ENCODE peak calls at places on chromosomes 7 and 10, in nine cellular contexts. One of them, this sample, is unnamed.

GRCh38 chr10:70733051-70733450 is 52.1 kb downstream of the TBATA start:
- DNase-seq in DMS153: no peak
- DNase-seq in GM23338: no peak
- DNase-seq in T47D: no peak
- DNase-seq in GM12891: no peak
- DNase-seq in T-helper 2 cell: no peak
- DNase-seq in gastrocnemius medialis: no peak
- DNase-seq in AG08396: peak
- DNase-seq in psoas muscle: no peak
- DNase-seq in this sample: no peak

GRCh38 chr10:6328708-6329423 is 126.1 kb downstream of the PFKFB3 start:
- DNase-seq in GM12891: no peak
- DNase-seq in DMS153: no peak
- DNase-seq in T-helper 2 cell: no peak
- DNase-seq in psoas muscle: peak
- DNase-seq in gastrocnemius medialis: peak
- DNase-seq in T47D: no peak
- DNase-seq in GM23338: no peak
- DNase-seq in AG08396: no peak
- DNase-seq in this sample: no peak

GRCh38 chr10:14374745-14375445 is 44.2 kb upstream of the FRMD4A start:
- DNase-seq in T47D: no peak
- DNase-seq in DMS153: no peak
- DNase-seq in gastrocnemius medialis: no peak
- DNase-seq in AG08396: no peak
- DNase-seq in T-helper 2 cell: no peak
- DNase-seq in GM23338: no peak
- DNase-seq in GM12891: no peak
- DNase-seq in psoas muscle: no peak
- DNase-seq in this sample: no peak

GRCh38 chr7:131735151-131735550 is 178.7 kb upstream of the PODXL start:
- DNase-seq in AG08396: no peak
- DNase-seq in DMS153: no peak
- DNase-seq in T-helper 2 cell: no peak
- DNase-seq in GM12891: no peak
- DNase-seq in T47D: no peak
- DNase-seq in gastrocnemius medialis: no peak
- DNase-seq in psoas muscle: no peak
- DNase-seq in GM23338: no peak
- DNase-seq in this sample: no peak

GRCh38 chr10:125136087-125136486 is 24.3 kb downstream of the CTBP2 start:
- DNase-seq in GM12891: no peak
- DNase-seq in GM23338: no peak
- DNase-seq in T47D: no peak
- DNase-seq in gastrocnemius medialis: peak
- DNase-seq in psoas muscle: no peak
- DNase-seq in T-helper 2 cell: no peak
- DNase-seq in DMS153: no peak
- DNase-seq in AG08396: no peak
- DNase-seq in this sample: no peak

GRCh38 chr10:43120948-43121290 is 17.3 kb upstream of the CSGALNACT2 start:
- DNase-seq in DMS153: no peak
- DNase-seq in gastrocnemius medialis: peak
- DNase-seq in T47D: no peak
- DNase-seq in AG08396: no peak
- DNase-seq in GM12891: peak
- DNase-seq in GM23338: no peak
- DNase-seq in T-helper 2 cell: no peak
- DNase-seq in psoas muscle: peak
- DNase-seq in this sample: peak

GRCh38 chr10:91316486-91316885 is 93.7 kb upstream of the HECTD2 start:
- DNase-seq in psoas muscle: no peak
- DNase-seq in gastrocnemius medialis: no peak
- DNase-seq in GM12891: no peak
- DNase-seq in GM23338: no peak
- DNase-seq in T47D: no peak
- DNase-seq in T-helper 2 cell: no peak
- DNase-seq in DMS153: no peak
- DNase-seq in AG08396: no peak
- DNase-seq in this sample: no peak

GRCh38 chr7:11767148-11767547 is 64.8 kb downstream of the THSD7A start:
- DNase-seq in AG08396: no peak
- DNase-seq in GM12891: no peak
- DNase-seq in T-helper 2 cell: no peak
- DNase-seq in T47D: no peak
- DNase-seq in psoas muscle: no peak
- DNase-seq in GM23338: no peak
- DNase-seq in DMS153: no peak
- DNase-seq in gastrocnemius medialis: no peak
- DNase-seq in this sample: no peak

GRCh38 chr10:23096814-23097549 is 1.6 kb downstream of the MSRB2 start:
- DNase-seq in AG08396: peak
- DNase-seq in T-helper 2 cell: no peak
- DNase-seq in gastrocnemius medialis: peak
- DNase-seq in GM23338: no peak
- DNase-seq in DMS153: no peak
- DNase-seq in T47D: no peak
- DNase-seq in GM12891: no peak
- DNase-seq in psoas muscle: no peak
- DNase-seq in this sample: no peak

GRCh38 chr7:132575987-132576722 is at the start of gene PLXNA4:
- DNase-seq in GM23338: peak
- DNase-seq in T47D: no peak
- DNase-seq in DMS153: no peak
- DNase-seq in psoas muscle: peak
- DNase-seq in AG08396: no peak
- DNase-seq in T-helper 2 cell: no peak
- DNase-seq in GM12891: no peak
- DNase-seq in gastrocnemius medialis: no peak
- DNase-seq in this sample: no peak

GRCh38 chr7:17368856-17369520 is 70.5 kb downstream of the AHR start:
- DNase-seq in GM23338: no peak
- DNase-seq in DMS153: no peak
- DNase-seq in T-helper 2 cell: no peak
- DNase-seq in psoas muscle: no peak
- DNase-seq in T47D: no peak
- DNase-seq in AG08396: no peak
- DNase-seq in gastrocnemius medialis: no peak
- DNase-seq in GM12891: no peak
- DNase-seq in this sample: no peak

GRCh38 chr7:23471090-23471859 is 984 bp upstream of the IGF2BP3 start:
- DNase-seq in psoas muscle: no peak
- DNase-seq in gastrocnemius medialis: no peak
- DNase-seq in GM12891: peak
- DNase-seq in GM23338: peak
- DNase-seq in DMS153: peak
- DNase-seq in T-helper 2 cell: no peak
- DNase-seq in T47D: no peak
- DNase-seq in AG08396: peak
- DNase-seq in this sample: no peak

GRCh38 chr7:143480501-143480900 is 2.8 kb downstream of the TAS2R41 start:
- DNase-seq in T-helper 2 cell: no peak
- DNase-seq in GM12891: no peak
- DNase-seq in gastrocnemius medialis: no peak
- DNase-seq in T47D: no peak
- DNase-seq in DMS153: no peak
- DNase-seq in psoas muscle: no peak
- DNase-seq in GM23338: no peak
- DNase-seq in AG08396: no peak
- DNase-seq in this sample: no peak